ENCODE peak calls at places on chromosomes 5 and 9, in ten cellular contexts. S is left lung; U is PC-3; T is body of pancreas; V is CD8-positive, alpha-beta T cell; M is IMR-90; E is A549; B is stomach; F is AG04450; I is fibroblast of pulmonary artery. N is an unnamed sample.
A peak's percentile ranks its signal among the peaks of the same experiment; 100 is the strongest.

GRCh38 chr9:130029223-130029583 is 13.8 kb downstream of the FNBP1 start:
- DNase-seq in S (no peak), U (no peak), T (no peak), V (no peak), M (no peak), E (no peak), B (no peak), F (no peak), I (no peak), N (no peak)

GRCh38 chr5:120396186-120396585 is 67.9 kb upstream of the PRR16 start:
- DNase-seq in S (no peak), U (peak; percentile 27), T (no peak), V (no peak), M (peak; percentile 74), E (no peak), B (no peak), F (no peak), I (peak; percentile 24), N (no peak)

GRCh38 chr5:159749146-159749545 is 167.1 kb upstream of the ADRA1B start:
- DNase-seq in S (no peak), U (peak; percentile 81), T (no peak), V (no peak), M (peak; percentile 57), E (no peak), B (no peak), F (no peak), I (no peak), N (no peak)

GRCh38 chr9:121305269-121305994 is 37.5 kb downstream of the GSN start:
- DNase-seq in S (no peak), U (no peak), T (peak; percentile 64), V (no peak), M (no peak), E (no peak), B (peak; percentile 44), F (no peak), I (no peak), N (peak; percentile 33)

GRCh38 chr5:31944683-31945445 is 229.3 kb downstream of the GOLPH3 start:
- DNase-seq in S (no peak), U (no peak), T (peak; percentile 63), V (no peak), M (no peak), E (no peak), B (peak; percentile 49), F (no peak), I (no peak), N (no peak)

GRCh38 chr5:101991486-101991885 is 304.6 kb downstream of the SLCO4C1 start:
- DNase-seq in S (no peak), U (no peak), T (no peak), V (no peak), M (no peak), E (no peak), B (no peak), F (no peak), I (no peak), N (no peak)

GRCh38 chr5:83149671-83150070 is 72.3 kb downstream of the XRCC4 start:
- DNase-seq in S (no peak), U (no peak), T (no peak), V (no peak), M (peak; percentile 76), E (peak; percentile 3), B (no peak), F (peak; percentile 39), I (no peak), N (no peak)

GRCh38 chr5:58366461-58366860 is 93.4 kb downstream of the PLK2 start:
- DNase-seq in S (no peak), U (peak; percentile 28), T (no peak), V (no peak), M (peak; percentile 45), E (no peak), B (no peak), F (no peak), I (peak; percentile 4), N (peak; percentile 75)

GRCh38 chr5:142590451-142591240 is 95.2 kb downstream of the FGF1 start:
- DNase-seq in S (no peak), U (no peak), T (no peak), V (no peak), M (no peak), E (no peak), B (no peak), F (no peak), I (no peak), N (no peak)

GRCh38 chr5:142586552-142586951 is 99.3 kb downstream of the FGF1 start:
- DNase-seq in S (no peak), U (no peak), T (no peak), V (no peak), M (no peak), E (no peak), B (no peak), F (no peak), I (no peak), N (no peak)

GRCh38 chr5:142585451-142585850 is 100.4 kb downstream of the FGF1 start:
- DNase-seq in S (no peak), U (no peak), T (no peak), V (no peak), M (no peak), E (no peak), B (no peak), F (no peak), I (no peak), N (no peak)

GRCh38 chr5:142584843-142585242 is 101.0 kb downstream of the FGF1 start:
- DNase-seq in S (no peak), U (no peak), T (no peak), V (no peak), M (no peak), E (no peak), B (no peak), F (no peak), I (no peak), N (no peak)

DNA sequence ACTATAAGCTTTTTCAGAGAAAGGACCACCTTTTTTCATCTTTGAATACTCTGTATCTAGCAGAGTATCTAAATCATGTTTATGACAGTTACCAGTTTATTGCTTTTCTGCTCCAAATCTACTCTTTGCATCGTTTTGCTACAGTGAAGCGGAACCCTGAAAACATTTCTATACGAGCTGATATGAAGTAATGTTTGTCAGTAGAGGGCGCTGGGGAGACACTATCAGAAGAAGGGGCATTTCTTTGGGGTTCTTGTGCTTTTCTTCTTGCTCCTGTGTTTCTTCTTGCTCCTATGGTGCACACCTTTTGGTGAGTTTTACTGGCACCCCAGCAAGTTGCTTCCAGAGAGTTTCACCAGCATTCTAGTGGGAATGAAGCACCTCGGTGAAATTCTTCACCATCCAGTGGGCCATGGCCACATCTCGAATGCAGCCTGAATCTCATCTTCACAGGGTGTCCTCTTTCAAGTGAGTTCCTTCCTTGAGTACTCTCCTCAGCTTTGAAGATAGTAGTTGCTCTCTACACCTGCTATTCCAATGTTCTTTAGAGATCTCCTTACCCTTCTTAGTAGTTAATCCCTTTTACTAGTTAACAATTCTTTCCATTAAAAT is 98.4 kb downstream of the FGF1 start:
- DNase-seq in S (no peak), U (peak; percentile 63), T (no peak), V (no peak), M (peak; percentile 59), E (peak; percentile 22), B (peak; percentile 32), F (peak; percentile 20), I (peak; percentile 57), N (peak; percentile 68)
- TF ChIP-seq CTCF in S (no peak), U (peak; percentile 73), T (no peak), V (peak; percentile 35), M (peak; percentile 57), E (peak; percentile 77), B (no peak), F (peak; percentile 68), I (peak; percentile 68), N (peak; percentile 66)

GRCh38 chr9:69647804-69648203 is 24.4 kb downstream of the APBA1 start:
- DNase-seq in S (no peak), U (no peak), T (no peak), V (no peak), M (no peak), E (no peak), B (no peak), F (no peak), I (no peak), N (no peak)

GRCh38 chr9:69655065-69655464 is 17.1 kb downstream of the APBA1 start:
- DNase-seq in S (no peak), U (no peak), T (no peak), V (no peak), M (no peak), E (no peak), B (no peak), F (no peak), I (no peak), N (no peak)

GRCh38 chr9:69649566-69650260 is 22.5 kb downstream of the APBA1 start:
- DNase-seq in S (no peak), U (no peak), T (no peak), V (no peak), M (peak; percentile 83), E (no peak), B (no peak), F (no peak), I (peak; percentile 13), N (no peak)

GRCh38 chr9:69657269-69657668 is 14.9 kb downstream of the APBA1 start:
- DNase-seq in S (no peak), U (no peak), T (no peak), V (no peak), M (peak; percentile 35), E (no peak), B (no peak), F (no peak), I (peak; percentile 10), N (no peak)

DNA sequence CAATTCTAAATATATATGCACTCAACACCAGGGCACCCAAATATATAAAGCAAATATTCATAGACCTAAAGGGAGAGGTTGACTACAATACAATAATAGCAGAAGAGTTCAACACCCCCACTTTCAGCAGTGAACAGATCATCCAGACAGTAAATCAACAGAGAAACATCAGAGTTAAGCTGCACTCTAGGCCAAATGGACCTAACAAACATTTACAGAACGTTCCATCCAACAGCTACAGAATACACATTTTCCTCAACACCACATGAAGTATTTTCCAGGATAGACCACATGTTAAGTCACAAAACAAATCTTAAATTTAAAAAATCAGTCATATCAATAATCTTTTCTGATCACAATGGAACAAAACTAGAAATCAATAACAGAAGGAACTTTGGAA is 18.9 kb downstream of the APBA1 start:
- DNase-seq in S (no peak), U (no peak), T (no peak), V (no peak), M (no peak), E (no peak), B (no peak), F (no peak), I (no peak), N (no peak)
- TF ChIP-seq CTCF in S (no peak), U (no peak), T (no peak), V (no peak), M (no peak), E (no peak), B (no peak), F (no peak), I (no peak), N (no peak)

DNA sequence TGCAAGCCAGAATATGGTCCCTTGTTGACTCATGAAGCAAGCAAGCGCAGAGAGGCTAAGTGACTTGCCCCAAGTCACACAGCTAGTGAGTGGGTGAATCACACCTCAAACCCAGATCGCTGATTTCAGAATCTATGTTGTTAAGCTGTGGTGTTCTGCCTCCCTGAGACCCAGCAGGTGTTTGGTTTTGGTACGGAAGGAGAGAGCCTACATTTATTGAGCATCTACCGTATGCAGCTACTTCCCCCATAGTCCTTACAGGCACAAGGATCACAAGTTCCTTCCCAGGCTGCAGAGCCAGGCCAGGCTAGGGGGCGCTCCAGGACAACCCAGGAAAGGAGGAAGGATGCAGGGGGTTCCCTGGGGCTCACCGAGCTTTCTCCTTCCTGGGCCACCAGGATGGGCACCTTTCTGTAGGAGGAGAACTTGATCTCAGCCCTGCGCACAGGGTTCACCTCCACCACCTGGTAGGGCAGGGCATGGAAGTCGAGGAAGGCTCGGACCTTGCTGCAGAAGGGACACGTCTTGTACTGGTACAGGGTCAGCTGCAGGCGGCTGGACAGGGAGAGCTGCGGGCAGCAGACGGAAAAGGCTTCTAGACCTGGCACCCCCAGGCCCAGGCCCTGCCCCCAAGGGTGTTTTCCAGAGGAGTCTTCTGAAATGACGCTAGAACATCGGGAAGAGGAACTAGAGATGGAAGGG is 2.5 kb downstream of the PTGES2 start:
- DNase-seq in S (peak; percentile 89), U (peak; percentile 57), T (peak; percentile 68), V (no peak), M (peak; percentile 45), E (peak; percentile 33), B (peak; percentile 82), F (peak; percentile 15), I (peak; percentile 63), N (peak; percentile 59)
- TF ChIP-seq CTCF in S (peak; percentile 44), U (peak; percentile 73), T (no peak), V (no peak), M (peak; percentile 55), E (peak; percentile 69), B (peak; percentile 20), F (peak; percentile 72), I (peak; percentile 72), N (peak; percentile 75)

GRCh38 chr5:157862183-157862851 is 3.4 kb upstream of the CLINT1 start:
- DNase-seq in S (no peak), U (no peak), T (no peak), V (no peak), M (no peak), E (no peak), B (no peak), F (no peak), I (no peak), N (no peak)
- TF ChIP-seq CTCF in S (no peak), U (no peak), T (no peak), V (no peak), M (no peak), E (no peak), B (no peak), F (no peak), I (no peak), N (no peak)

N was measured in cardiac muscle cell.